ENCODE peak calls at places on chromosomes 12 and 14, in six cellular contexts. C, Q, M, L, F and H are unnamed samples.

GRCh38 chr12:33052141-33053051 is 155.8 kb upstream of the PKP2 start:
- DNase-seq in Q (no peak), F (no peak), L (no peak), M (no peak), C (no peak), H (no peak)

GRCh38 chr12:130523208-130523607 is 185.5 kb downstream of the PIWIL1 start:
- DNase-seq in L (no peak), C (no peak), M (no peak), Q (no peak), F (no peak), H (no peak)

GRCh38 chr12:22101749-22102243 is 55.8 kb downstream of the CMAS start:
- DNase-seq in M (peak), F (peak), C (peak), Q (peak), L (peak), H (peak)

GRCh38 chr14:103021817-103022668 is 35.3 kb downstream of the CDC42BPB start:
- DNase-seq in M (no peak), F (peak), C (peak), L (no peak), Q (peak), H (no peak)

GRCh38 chr12:66399626-66399931 is 97.3 kb downstream of the HELB start:
- DNase-seq in Q (no peak), C (no peak), L (peak), M (no peak), F (no peak), H (no peak)

GRCh38 chr12:121780429-121780828 is 13.1 kb downstream of the RHOF start:
- DNase-seq in C (no peak), Q (no peak), L (no peak), M (no peak), F (no peak), H (no peak)

GRCh38 chr12:12230275-12230674 is 36.6 kb downstream of the LRP6 start:
- DNase-seq in Q (no peak), C (no peak), F (no peak), M (no peak), L (no peak), H (no peak)

GRCh38 chr14:93976477-93977057 is at the start of gene ASB2:
- DNase-seq in F (no peak), M (no peak), L (no peak), C (peak), Q (no peak), H (no peak)

GRCh38 chr12:64531665-64532334 is 78.5 kb upstream of the RASSF3 start:
- DNase-seq in Q (no peak), C (no peak), M (no peak), F (no peak), L (no peak), H (no peak)

GRCh38 chr14:60753264-60754126 is 18.9 kb downstream of the MNAT1 start:
- DNase-seq in Q (no peak), L (peak), M (no peak), F (no peak), C (no peak), H (peak)

GRCh38 chr14:105389534-105389933 is 8.8 kb upstream of the TEX22 start:
- DNase-seq in Q (no peak), L (no peak), M (no peak), C (peak), F (no peak), H (no peak)

GRCh38 chr14:95235351-95235750 is 78.0 kb upstream of the DICER1 start:
- DNase-seq in L (no peak), C (no peak), M (no peak), F (no peak), Q (no peak), H (no peak)

GRCh38 chr12:55727643-55728184 is 1.1 kb downstream of the CD63 start:
- DNase-seq in C (peak), M (no peak), Q (peak), L (peak), F (no peak), H (no peak)

GRCh38 chr14:38964630-38965029 is 138.4 kb downstream of the SEC23A start:
- DNase-seq in Q (no peak), F (peak), L (peak), C (no peak), M (peak), H (peak)

GRCh38 chr14:67253076-67253635 is 11.9 kb downstream of the PALS1 start:
- DNase-seq in F (no peak), M (no peak), L (no peak), C (no peak), Q (no peak), H (no peak)

GRCh38 chr12:106364261-106364660 is 6.7 kb downstream of the POLR3B start:
- DNase-seq in M (no peak), L (no peak), Q (no peak), C (no peak), F (no peak), H (no peak)

GRCh38 chr14:96038920-96039632 is at the start of gene C14orf132:
- DNase-seq in F (peak), C (peak), Q (peak), M (no peak), L (peak), H (no peak)

GRCh38 chr12:127127887-127128286 is 1139.1 kb upstream of the TMEM132C start:
- DNase-seq in L (no peak), C (no peak), F (no peak), Q (no peak), M (no peak), H (no peak)

GRCh38 chr14:104086661-104087461 is 1.4 kb downstream of the ASPG start:
- DNase-seq in F (no peak), C (peak), Q (no peak), M (no peak), L (no peak), H (no peak)

GRCh38 chr14:104085889-104086201 is 345 bp downstream of the ASPG start:
- DNase-seq in C (no peak), F (no peak), L (no peak), Q (no peak), M (no peak), H (no peak)

GRCh38 chr14:104087981-104088850 is 2.7 kb downstream of the ASPG start:
- DNase-seq in L (no peak), F (no peak), Q (no peak), C (peak), M (no peak), H (no peak)

GRCh38 chr14:104086210-104086660 is 735 bp downstream of the ASPG start:
- DNase-seq in C (peak), F (no peak), L (no peak), M (no peak), Q (no peak), H (no peak)

GRCh38 chr14:104087505-104087904 is 2.0 kb downstream of the ASPG start:
- DNase-seq in Q (no peak), L (no peak), M (no peak), C (no peak), F (no peak), H (no peak)
- H3K4me3 ChIP-seq in Q (no peak), L (no peak), M (no peak), C (no peak), F (no peak), H (no peak)

DNA sequence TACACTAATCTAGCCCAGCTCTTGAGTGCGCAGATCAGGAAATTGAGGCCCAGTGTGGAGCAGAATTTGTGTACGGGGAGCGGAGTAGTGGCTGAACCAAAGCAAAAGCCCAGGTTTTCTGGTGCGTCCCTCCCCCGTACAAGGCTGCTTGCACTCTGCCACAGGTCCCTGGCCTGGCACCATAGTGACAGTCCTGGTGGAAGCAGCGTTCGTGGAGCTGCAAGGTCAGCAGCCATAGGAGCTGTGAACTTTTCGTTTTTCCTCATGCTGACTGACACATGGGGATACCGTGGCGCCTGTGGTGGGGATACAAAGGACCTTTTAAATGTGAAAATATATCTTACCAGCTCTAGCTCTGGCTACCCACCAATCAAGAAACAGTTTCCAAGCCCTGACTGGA is 1.8 kb downstream of the EVL start:
- DNase-seq in M (no peak), L (no peak), Q (no peak), C (no peak), F (no peak), H (no peak)
- H3K4me3 ChIP-seq in M (no peak), L (no peak), Q (no peak), C (no peak), F (no peak), H (no peak)

GRCh38 chr12:75509621-75510020 is 1.8 kb downstream of the KRR1 start:
- DNase-seq in L (no peak), C (no peak), M (no peak), F (no peak), Q (no peak), H (no peak)
- H3K4me3 ChIP-seq in L (no peak), C (no peak), M (no peak), F (no peak), Q (no peak), H (no peak)

GRCh38 chr12:112978163-112979081 is at the start of gene OAS2:
- DNase-seq in F (peak), M (peak), L (peak), C (peak), Q (peak), H (peak)
- H3K4me3 ChIP-seq in F (peak), M (peak), L (peak), C (peak), Q (peak), H (peak)

DNA sequence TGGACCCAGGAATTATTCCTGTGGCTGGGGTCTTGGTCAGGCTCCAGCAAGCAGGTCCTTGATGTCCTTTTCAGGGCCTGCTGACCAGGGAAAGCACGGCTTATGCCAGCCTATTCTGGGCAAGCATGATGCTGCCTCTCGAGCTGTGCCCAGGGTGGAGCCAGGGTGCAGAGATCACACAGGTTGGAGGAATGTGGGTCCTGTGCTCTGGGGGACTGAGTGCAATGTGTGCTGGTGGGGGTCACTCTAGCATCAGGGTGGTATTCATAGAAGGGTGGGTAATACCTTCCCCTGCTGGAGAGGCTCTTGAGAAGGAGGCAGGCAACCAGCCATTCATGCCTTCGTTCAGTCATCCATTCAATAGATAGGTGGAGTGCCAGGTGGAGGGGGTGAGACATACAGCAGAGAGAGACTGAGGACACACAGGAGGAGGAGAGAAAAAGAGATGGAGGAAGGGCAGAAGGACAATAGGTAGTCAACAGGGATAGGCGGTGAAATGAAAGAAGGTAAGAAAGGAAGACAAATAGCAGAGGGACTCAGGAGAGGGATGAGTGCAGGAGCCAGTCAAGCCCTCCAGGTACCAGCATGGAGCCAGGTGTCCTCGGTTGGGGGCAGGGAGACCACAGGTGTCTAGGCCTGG is 5.1 kb upstream of the ZNF385A start:
- DNase-seq in M (no peak), L (no peak), C (peak), Q (no peak), F (no peak), H (no peak)
- H3K4me3 ChIP-seq in M (no peak), L (no peak), C (no peak), Q (no peak), F (no peak), H (no peak)

DNA sequence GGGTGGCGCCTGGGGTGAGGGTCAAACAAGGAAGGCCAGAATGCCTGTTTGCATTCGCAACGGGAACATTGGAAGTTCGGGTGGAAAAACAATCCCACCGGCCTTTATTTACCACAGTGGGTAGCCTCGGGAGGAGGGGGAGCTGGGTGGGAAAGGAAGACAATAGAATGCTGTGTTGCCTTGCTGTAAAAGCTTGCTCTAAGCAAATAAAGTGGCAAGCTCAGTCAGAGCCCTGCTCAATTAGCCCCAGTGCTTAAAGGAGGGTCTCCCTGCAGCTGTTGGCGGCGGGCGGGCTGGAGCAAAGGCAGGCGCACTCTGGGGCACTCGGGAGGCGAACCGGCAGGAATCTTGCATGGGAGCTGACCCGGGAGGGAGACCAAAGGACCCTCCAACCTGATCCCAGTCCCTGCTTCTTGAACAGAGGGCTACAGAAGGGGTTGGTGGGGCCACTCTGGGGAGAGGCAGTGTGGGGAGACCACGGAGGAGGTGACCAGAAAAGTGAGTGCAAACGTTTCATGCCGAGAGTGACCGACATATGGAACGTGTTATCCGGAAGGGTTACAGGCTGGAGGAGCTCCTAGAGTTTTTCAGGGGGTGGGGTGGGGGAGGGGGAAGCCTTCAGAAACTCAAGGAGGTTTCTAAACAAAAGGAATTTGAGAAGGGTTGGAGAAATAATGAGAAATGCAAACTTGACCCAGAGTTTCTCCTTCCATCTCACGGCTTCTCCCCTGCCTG is 48.5 kb downstream of the NTF3 start:
- DNase-seq in F (no peak), C (no peak), M (no peak), Q (no peak), L (no peak), H (no peak)
- H3K4me3 ChIP-seq in F (no peak), C (no peak), M (no peak), Q (no peak), L (no peak), H (no peak)